ENCODE peak calls at places on chromosomes 11 and 22, in nine cellular contexts. One of them, this sample, is unnamed.

GRCh38 chr22:39493759-39494158 is 8.3 kb upstream of the MIEF1 start:
- DNase-seq in tibial nerve: no peak
- DNase-seq in HCT116: no peak
- DNase-seq in A549: no peak
- DNase-seq in adrenal gland: no peak
- DNase-seq in transverse colon: no peak
- DNase-seq in IMR-90: peak
- DNase-seq in right lobe of liver: no peak
- DNase-seq in ovary: no peak
- DNase-seq in this sample: no peak

GRCh38 chr11:84564180-84564866 is 1062.8 kb downstream of the DLG2 start:
- DNase-seq in tibial nerve: no peak
- DNase-seq in HCT116: peak
- DNase-seq in A549: peak
- DNase-seq in adrenal gland: peak
- DNase-seq in transverse colon: peak
- DNase-seq in IMR-90: peak
- DNase-seq in right lobe of liver: peak
- DNase-seq in ovary: peak
- DNase-seq in this sample: no peak

GRCh38 chr22:44776535-44777363 is 24.4 kb downstream of the ARHGAP8 start:
- DNase-seq in tibial nerve: no peak
- DNase-seq in HCT116: no peak
- DNase-seq in A549: no peak
- DNase-seq in adrenal gland: no peak
- DNase-seq in transverse colon: peak
- DNase-seq in IMR-90: no peak
- DNase-seq in right lobe of liver: no peak
- DNase-seq in ovary: no peak
- DNase-seq in this sample: no peak

GRCh38 chr11:28713850-28714249 is 605.7 kb downstream of the METTL15 start:
- DNase-seq in tibial nerve: no peak
- DNase-seq in HCT116: no peak
- DNase-seq in A549: no peak
- DNase-seq in adrenal gland: no peak
- DNase-seq in transverse colon: no peak
- DNase-seq in IMR-90: peak
- DNase-seq in right lobe of liver: no peak
- DNase-seq in ovary: no peak
- DNase-seq in this sample: no peak

GRCh38 chr11:17646451-17647145 is 72.8 kb upstream of the MYOD1 start:
- DNase-seq in tibial nerve: no peak
- DNase-seq in HCT116: no peak
- DNase-seq in A549: no peak
- DNase-seq in adrenal gland: no peak
- DNase-seq in transverse colon: no peak
- DNase-seq in IMR-90: no peak
- DNase-seq in right lobe of liver: no peak
- DNase-seq in ovary: no peak
- DNase-seq in this sample: no peak

GRCh38 chr11:133955091-133955846 is 1.5 kb downstream of the IGSF9B start:
- DNase-seq in tibial nerve: no peak
- DNase-seq in HCT116: no peak
- DNase-seq in A549: no peak
- DNase-seq in adrenal gland: no peak
- DNase-seq in transverse colon: peak
- DNase-seq in IMR-90: no peak
- DNase-seq in right lobe of liver: no peak
- DNase-seq in ovary: peak
- DNase-seq in this sample: no peak

GRCh38 chr11:123519797-123520193 is 89.7 kb downstream of the GRAMD1B start:
- DNase-seq in tibial nerve: no peak
- DNase-seq in HCT116: no peak
- DNase-seq in A549: no peak
- DNase-seq in adrenal gland: peak
- DNase-seq in transverse colon: no peak
- DNase-seq in IMR-90: no peak
- DNase-seq in right lobe of liver: no peak
- DNase-seq in ovary: no peak
- DNase-seq in this sample: no peak

GRCh38 chr11:124865902-124866851 is 945 bp downstream of the ROBO3 start:
- DNase-seq in tibial nerve: no peak
- DNase-seq in HCT116: no peak
- DNase-seq in A549: peak
- DNase-seq in adrenal gland: no peak
- DNase-seq in transverse colon: peak
- DNase-seq in IMR-90: peak
- DNase-seq in right lobe of liver: no peak
- DNase-seq in ovary: peak
- DNase-seq in this sample: no peak

GRCh38 chr11:58024601-58025091 is 965 bp downstream of the OR9Q1 start:
- DNase-seq in tibial nerve: peak
- DNase-seq in HCT116: no peak
- DNase-seq in A549: no peak
- DNase-seq in adrenal gland: peak
- DNase-seq in transverse colon: peak
- DNase-seq in IMR-90: peak
- DNase-seq in right lobe of liver: peak
- DNase-seq in ovary: peak
- DNase-seq in this sample: no peak

GRCh38 chr22:24200616-24201212 is 19.4 kb downstream of the SUSD2 start:
- DNase-seq in tibial nerve: no peak
- DNase-seq in HCT116: peak
- DNase-seq in A549: peak
- DNase-seq in adrenal gland: no peak
- DNase-seq in transverse colon: no peak
- DNase-seq in IMR-90: peak
- DNase-seq in right lobe of liver: no peak
- DNase-seq in ovary: no peak
- DNase-seq in this sample: no peak

GRCh38 chr11:2432171-2432621 is 12.1 kb downstream of the TRPM5 start:
- DNase-seq in tibial nerve: no peak
- DNase-seq in HCT116: no peak
- DNase-seq in A549: no peak
- DNase-seq in adrenal gland: no peak
- DNase-seq in transverse colon: no peak
- DNase-seq in IMR-90: no peak
- DNase-seq in right lobe of liver: peak
- DNase-seq in ovary: no peak
- DNase-seq in this sample: no peak

GRCh38 chr11:297666-298405 is 1.5 kb downstream of the IFITM5 start:
- DNase-seq in tibial nerve: peak
- DNase-seq in HCT116: no peak
- DNase-seq in A549: no peak
- DNase-seq in adrenal gland: no peak
- DNase-seq in transverse colon: no peak
- DNase-seq in IMR-90: no peak
- DNase-seq in right lobe of liver: peak
- DNase-seq in ovary: no peak
- DNase-seq in this sample: no peak

GRCh38 chr11:17979770-17980371 is 33.0 kb downstream of the SERGEF start:
- DNase-seq in tibial nerve: no peak
- DNase-seq in HCT116: no peak
- DNase-seq in A549: peak
- DNase-seq in adrenal gland: no peak
- DNase-seq in transverse colon: no peak
- DNase-seq in IMR-90: peak
- DNase-seq in right lobe of liver: no peak
- DNase-seq in ovary: peak
- DNase-seq in this sample: no peak

GRCh38 chr11:61799665-61800284 is 7.1 kb downstream of the FEN1 start:
- DNase-seq in tibial nerve: no peak
- DNase-seq in HCT116: no peak
- DNase-seq in A549: no peak
- DNase-seq in adrenal gland: no peak
- DNase-seq in transverse colon: no peak
- DNase-seq in IMR-90: no peak
- DNase-seq in right lobe of liver: no peak
- DNase-seq in ovary: no peak
- DNase-seq in this sample: no peak
- TF ChIP-seq POLR2A in tibial nerve: no peak
- TF ChIP-seq POLR2A in HCT116: no peak
- TF ChIP-seq POLR2A in A549: no peak
- TF ChIP-seq POLR2A in adrenal gland: no peak
- TF ChIP-seq POLR2A in transverse colon: no peak
- TF ChIP-seq POLR2A in IMR-90: no peak
- TF ChIP-seq POLR2A in right lobe of liver: no peak
- TF ChIP-seq POLR2A in ovary: no peak
- TF ChIP-seq POLR2A in this sample: no peak

GRCh38 chr11:70061734-70062133 is 16.4 kb upstream of the ANO1 start:
- DNase-seq in tibial nerve: no peak
- DNase-seq in HCT116: no peak
- DNase-seq in A549: no peak
- DNase-seq in adrenal gland: no peak
- DNase-seq in transverse colon: no peak
- DNase-seq in IMR-90: no peak
- DNase-seq in right lobe of liver: no peak
- DNase-seq in ovary: no peak
- DNase-seq in this sample: no peak

GRCh38 chr11:70064011-70064725 is 13.9 kb upstream of the ANO1 start:
- DNase-seq in tibial nerve: no peak
- DNase-seq in HCT116: no peak
- DNase-seq in A549: no peak
- DNase-seq in adrenal gland: no peak
- DNase-seq in transverse colon: no peak
- DNase-seq in IMR-90: no peak
- DNase-seq in right lobe of liver: no peak
- DNase-seq in ovary: no peak
- DNase-seq in this sample: no peak

GRCh38 chr11:70064726-70065317 is 13.3 kb upstream of the ANO1 start:
- DNase-seq in tibial nerve: no peak
- DNase-seq in HCT116: no peak
- DNase-seq in A549: no peak
- DNase-seq in adrenal gland: no peak
- DNase-seq in transverse colon: no peak
- DNase-seq in IMR-90: no peak
- DNase-seq in right lobe of liver: no peak
- DNase-seq in ovary: no peak
- DNase-seq in this sample: no peak

GRCh38 chr11:70063121-70063520 is 15.0 kb upstream of the ANO1 start:
- DNase-seq in tibial nerve: no peak
- DNase-seq in HCT116: no peak
- DNase-seq in A549: no peak
- DNase-seq in adrenal gland: no peak
- DNase-seq in transverse colon: no peak
- DNase-seq in IMR-90: no peak
- DNase-seq in right lobe of liver: no peak
- DNase-seq in ovary: no peak
- DNase-seq in this sample: no peak

GRCh38 chr11:70063555-70063954 is 14.6 kb upstream of the ANO1 start:
- DNase-seq in tibial nerve: no peak
- DNase-seq in HCT116: peak
- DNase-seq in A549: no peak
- DNase-seq in adrenal gland: no peak
- DNase-seq in transverse colon: no peak
- DNase-seq in IMR-90: no peak
- DNase-seq in right lobe of liver: no peak
- DNase-seq in ovary: no peak
- DNase-seq in this sample: no peak
- H3K27ac ChIP-seq in tibial nerve: no peak
- H3K27ac ChIP-seq in HCT116: no peak
- H3K27ac ChIP-seq in A549: no peak
- H3K27ac ChIP-seq in adrenal gland: no peak
- H3K27ac ChIP-seq in transverse colon: no peak
- H3K27ac ChIP-seq in IMR-90: no peak
- H3K27ac ChIP-seq in right lobe of liver: no peak
- H3K27ac ChIP-seq in ovary: no peak
- H3K27ac ChIP-seq in this sample: peak

GRCh38 chr22:36328635-36329216 is 59.0 kb downstream of the MYH9 start:
- DNase-seq in tibial nerve: no peak
- DNase-seq in HCT116: no peak
- DNase-seq in A549: peak
- DNase-seq in adrenal gland: peak
- DNase-seq in transverse colon: peak
- DNase-seq in IMR-90: peak
- DNase-seq in right lobe of liver: no peak
- DNase-seq in ovary: peak
- DNase-seq in this sample: no peak
- TF ChIP-seq POLR2A in tibial nerve: no peak
- TF ChIP-seq POLR2A in HCT116: no peak
- TF ChIP-seq POLR2A in A549: no peak
- TF ChIP-seq POLR2A in adrenal gland: peak
- TF ChIP-seq POLR2A in transverse colon: no peak
- TF ChIP-seq POLR2A in IMR-90: peak
- TF ChIP-seq POLR2A in right lobe of liver: no peak
- TF ChIP-seq POLR2A in ovary: no peak
- TF ChIP-seq POLR2A in this sample: no peak

GRCh38 chr11:64813826-64814225 is 3.5 kb upstream of the MEN1 start:
- DNase-seq in tibial nerve: no peak
- DNase-seq in HCT116: no peak
- DNase-seq in A549: no peak
- DNase-seq in adrenal gland: no peak
- DNase-seq in transverse colon: no peak
- DNase-seq in IMR-90: no peak
- DNase-seq in right lobe of liver: no peak
- DNase-seq in ovary: no peak
- DNase-seq in this sample: no peak

GRCh38 chr11:64810891-64811272 is 531 bp upstream of the MEN1 start:
- DNase-seq in tibial nerve: no peak
- DNase-seq in HCT116: no peak
- DNase-seq in A549: no peak
- DNase-seq in adrenal gland: no peak
- DNase-seq in transverse colon: peak
- DNase-seq in IMR-90: no peak
- DNase-seq in right lobe of liver: no peak
- DNase-seq in ovary: no peak
- DNase-seq in this sample: no peak

GRCh38 chr11:64810271-64810890 is at the start of gene MEN1:
- DNase-seq in tibial nerve: peak
- DNase-seq in HCT116: peak
- DNase-seq in A549: peak
- DNase-seq in adrenal gland: peak
- DNase-seq in transverse colon: peak
- DNase-seq in IMR-90: peak
- DNase-seq in right lobe of liver: peak
- DNase-seq in ovary: peak
- DNase-seq in this sample: peak

GRCh38 chr11:64817476-64817875 is 7.1 kb upstream of the MEN1 start:
- DNase-seq in tibial nerve: no peak
- DNase-seq in HCT116: no peak
- DNase-seq in A549: no peak
- DNase-seq in adrenal gland: no peak
- DNase-seq in transverse colon: no peak
- DNase-seq in IMR-90: no peak
- DNase-seq in right lobe of liver: no peak
- DNase-seq in ovary: no peak
- DNase-seq in this sample: no peak

DNA sequence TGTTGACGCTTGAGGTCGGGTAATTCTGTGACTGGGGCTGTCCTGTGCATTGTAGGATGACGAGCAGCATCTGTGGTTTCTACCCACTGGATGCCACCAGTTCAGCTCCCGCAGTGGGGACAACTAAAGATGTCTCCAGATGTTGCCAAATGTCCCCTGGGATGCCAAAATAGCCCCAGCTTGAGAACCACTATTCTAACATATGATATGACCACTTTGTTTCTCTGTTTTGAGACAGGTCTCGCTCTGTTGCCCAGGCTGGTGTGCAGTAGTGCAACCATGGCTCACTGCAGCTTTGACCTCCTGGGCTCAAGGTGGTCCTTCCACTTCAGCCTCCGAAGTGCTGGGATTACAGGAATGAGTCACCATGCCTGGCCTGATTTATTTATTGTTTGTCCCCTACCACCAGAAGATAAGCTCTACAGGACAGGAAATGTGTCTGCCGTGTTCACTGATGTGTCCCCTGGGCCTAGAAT is 4.4 kb upstream of the MEN1 start:
- DNase-seq in tibial nerve: no peak
- DNase-seq in HCT116: no peak
- DNase-seq in A549: no peak
- DNase-seq in adrenal gland: no peak
- DNase-seq in transverse colon: no peak
- DNase-seq in IMR-90: no peak
- DNase-seq in right lobe of liver: no peak
- DNase-seq in ovary: no peak
- DNase-seq in this sample: no peak
- H3K27ac ChIP-seq in tibial nerve: no peak
- H3K27ac ChIP-seq in HCT116: no peak
- H3K27ac ChIP-seq in A549: no peak
- H3K27ac ChIP-seq in adrenal gland: no peak
- H3K27ac ChIP-seq in transverse colon: no peak
- H3K27ac ChIP-seq in IMR-90: no peak
- H3K27ac ChIP-seq in right lobe of liver: no peak
- H3K27ac ChIP-seq in ovary: no peak
- H3K27ac ChIP-seq in this sample: no peak

This sample was measured in esophagus squamous epithelium.